ENCODE peak calls at places on chromosomes 1 and 21, in six cellular contexts. One of them, this sample, is unnamed.

GRCh38 chr1:162284206-162284955 is 92.3 kb downstream of the SPATA46 start:
- DNase-seq in AG20443: no peak
- DNase-seq in iPS-NIHi11: no peak
- DNase-seq in pancreas: no peak
- DNase-seq in NCI-H774: no peak
- DNase-seq in IMR-90: no peak
- DNase-seq in this sample: no peak

GRCh38 chr1:94679336-94680007 is 137.9 kb upstream of the F3 start:
- DNase-seq in NCI-H774: no peak
- DNase-seq in IMR-90: no peak
- DNase-seq in iPS-NIHi11: no peak
- DNase-seq in pancreas: peak
- DNase-seq in AG20443: no peak
- DNase-seq in this sample: peak

GRCh38 chr1:9760824-9761223 is 62.9 kb downstream of the CLSTN1 start:
- DNase-seq in NCI-H774: no peak
- DNase-seq in IMR-90: no peak
- DNase-seq in pancreas: no peak
- DNase-seq in AG20443: no peak
- DNase-seq in iPS-NIHi11: peak
- DNase-seq in this sample: no peak

GRCh38 chr1:219432966-219433365 is 179.9 kb downstream of the ZC3H11B start:
- DNase-seq in IMR-90: no peak
- DNase-seq in AG20443: no peak
- DNase-seq in pancreas: peak
- DNase-seq in iPS-NIHi11: no peak
- DNase-seq in NCI-H774: no peak
- DNase-seq in this sample: no peak

GRCh38 chr1:13539683-13540082 is 25.9 kb upstream of the LRRC38 start:
- DNase-seq in iPS-NIHi11: no peak
- DNase-seq in NCI-H774: no peak
- DNase-seq in AG20443: no peak
- DNase-seq in pancreas: no peak
- DNase-seq in IMR-90: no peak
- DNase-seq in this sample: no peak

GRCh38 chr21:45502006-45502345 is 40.3 kb downstream of the SLC19A1 start:
- DNase-seq in IMR-90: no peak
- DNase-seq in iPS-NIHi11: no peak
- DNase-seq in AG20443: no peak
- DNase-seq in pancreas: no peak
- DNase-seq in NCI-H774: no peak
- DNase-seq in this sample: no peak

GRCh38 chr21:44710756-44711326 is 531 bp downstream of the TSPEAR start:
- DNase-seq in iPS-NIHi11: no peak
- DNase-seq in IMR-90: no peak
- DNase-seq in pancreas: no peak
- DNase-seq in NCI-H774: peak
- DNase-seq in AG20443: no peak
- DNase-seq in this sample: no peak

GRCh38 chr1:54053745-54054437 is 483 bp downstream of the TCEANC2 start:
- DNase-seq in IMR-90: peak
- DNase-seq in NCI-H774: no peak
- DNase-seq in iPS-NIHi11: no peak
- DNase-seq in pancreas: no peak
- DNase-seq in AG20443: peak
- DNase-seq in this sample: no peak

GRCh38 chr1:227395391-227396028 is 77.2 kb upstream of the CDC42BPA start:
- DNase-seq in IMR-90: no peak
- DNase-seq in NCI-H774: no peak
- DNase-seq in iPS-NIHi11: no peak
- DNase-seq in AG20443: peak
- DNase-seq in pancreas: no peak
- DNase-seq in this sample: no peak

GRCh38 chr1:172845865-172846264 is 187.0 kb downstream of the FASLG start:
- DNase-seq in NCI-H774: no peak
- DNase-seq in IMR-90: no peak
- DNase-seq in iPS-NIHi11: no peak
- DNase-seq in pancreas: no peak
- DNase-seq in AG20443: no peak
- DNase-seq in this sample: no peak

GRCh38 chr1:241808265-241808664 is 39.7 kb upstream of the EXO1 start:
- DNase-seq in AG20443: no peak
- DNase-seq in pancreas: no peak
- DNase-seq in IMR-90: peak
- DNase-seq in NCI-H774: no peak
- DNase-seq in iPS-NIHi11: no peak
- DNase-seq in this sample: no peak

GRCh38 chr1:94974824-94975223 is 47.9 kb upstream of the CNN3 start:
- DNase-seq in pancreas: no peak
- DNase-seq in NCI-H774: no peak
- DNase-seq in IMR-90: peak
- DNase-seq in AG20443: peak
- DNase-seq in iPS-NIHi11: no peak
- DNase-seq in this sample: no peak

GRCh38 chr1:217332426-217333065 is 298.3 kb downstream of the GPATCH2 start:
- DNase-seq in pancreas: no peak
- DNase-seq in IMR-90: no peak
- DNase-seq in NCI-H774: no peak
- DNase-seq in iPS-NIHi11: no peak
- DNase-seq in AG20443: no peak
- DNase-seq in this sample: no peak

GRCh38 chr1:206714331-206715058 is 29.8 kb downstream of the MAPKAPK2 start:
- DNase-seq in NCI-H774: no peak
- DNase-seq in pancreas: peak
- DNase-seq in iPS-NIHi11: no peak
- DNase-seq in IMR-90: peak
- DNase-seq in AG20443: peak
- DNase-seq in this sample: no peak

GRCh38 chr1:38053416-38054091 is 7.0 kb upstream of the POU3F1 start:
- DNase-seq in pancreas: no peak
- DNase-seq in NCI-H774: no peak
- DNase-seq in AG20443: no peak
- DNase-seq in iPS-NIHi11: no peak
- DNase-seq in IMR-90: no peak
- DNase-seq in this sample: no peak

GRCh38 chr1:16014509-16015482 is 3.0 kb downstream of the HSPB7 start:
- DNase-seq in iPS-NIHi11: no peak
- DNase-seq in pancreas: no peak
- DNase-seq in NCI-H774: no peak
- DNase-seq in IMR-90: no peak
- DNase-seq in AG20443: no peak
- DNase-seq in this sample: no peak

GRCh38 chr1:202144510-202145324 is at the start of gene ARL8A:
- DNase-seq in NCI-H774: peak
- DNase-seq in AG20443: peak
- DNase-seq in pancreas: peak
- DNase-seq in IMR-90: peak
- DNase-seq in iPS-NIHi11: peak
- DNase-seq in this sample: peak

GRCh38 chr1:50352428-50352827 is 70.8 kb downstream of the DMRTA2 start:
- DNase-seq in AG20443: no peak
- DNase-seq in pancreas: no peak
- DNase-seq in NCI-H774: no peak
- DNase-seq in IMR-90: no peak
- DNase-seq in iPS-NIHi11: no peak
- DNase-seq in this sample: no peak

GRCh38 chr1:206898089-206898908 is 1.1 kb downstream of the IL24 start:
- DNase-seq in pancreas: no peak
- DNase-seq in iPS-NIHi11: no peak
- DNase-seq in AG20443: peak
- DNase-seq in IMR-90: peak
- DNase-seq in NCI-H774: no peak
- DNase-seq in this sample: no peak

GRCh38 chr1:150626150-150626549 is 3.3 kb downstream of the ENSA start:
- DNase-seq in iPS-NIHi11: no peak
- DNase-seq in IMR-90: no peak
- DNase-seq in pancreas: no peak
- DNase-seq in AG20443: no peak
- DNase-seq in NCI-H774: no peak
- DNase-seq in this sample: no peak

GRCh38 chr1:16338961-16339360 is 13.3 kb downstream of the FBXO42 start:
- DNase-seq in NCI-H774: no peak
- DNase-seq in AG20443: no peak
- DNase-seq in IMR-90: no peak
- DNase-seq in iPS-NIHi11: no peak
- DNase-seq in pancreas: no peak
- DNase-seq in this sample: no peak

This sample was measured in lung.